ENCODE peak calls at places on chromosomes 2 and 18, in four cellular contexts. K, D, H and F are unnamed samples.
A peak's percentile ranks its signal among the peaks of the same experiment; 100 is the strongest.

GRCh38 chr2:232363784-232364615 is 14.6 kb upstream of the ALPP start:
- DNase-seq in K (peak; percentile 37), D (peak; percentile 49), H (no peak), F (no peak)

GRCh38 chr2:73091164-73091563 is 19.7 kb upstream of the SFXN5 start:
- DNase-seq in K (peak; percentile 45), D (no peak), H (no peak), F (no peak)

GRCh38 chr18:76435321-76435989 is 59.6 kb downstream of the ZNF516 start:
- DNase-seq in K (no peak), D (no peak), H (no peak), F (no peak)

GRCh38 chr2:46120792-46121565 is 176.2 kb upstream of the EPAS1 start:
- DNase-seq in K (no peak), D (no peak), H (no peak), F (no peak)

GRCh38 chr2:69717902-69718301 is 24.0 kb upstream of the ANXA4 start:
- DNase-seq in K (peak; percentile 60), D (peak; percentile 87), H (no peak), F (no peak)

GRCh38 chr2:43051316-43051715 is 175.1 kb downstream of the ZFP36L2 start:
- DNase-seq in K (peak; percentile 83), D (peak; percentile 61), H (no peak), F (no peak)

GRCh38 chr2:72220170-72220569 is 72.5 kb upstream of the CYP26B1 start:
- DNase-seq in K (no peak), D (peak; percentile 30), H (no peak), F (peak; percentile 80)

GRCh38 chr2:233026211-233026813 is 6.2 kb upstream of the NEU2 start:
- DNase-seq in K (peak; percentile 84), D (peak; percentile 43), H (no peak), F (no peak)

GRCh38 chr2:10079192-10079930 is 850 bp downstream of the CYS1 start:
- DNase-seq in K (peak; percentile 84), D (peak; percentile 84), H (peak; percentile 54), F (peak; percentile 74)

GRCh38 chr2:122856696-122857095 is 1101.2 kb downstream of the TSN start:
- DNase-seq in K (no peak), D (no peak), H (no peak), F (no peak)

GRCh38 chr18:8615397-8616025 is 6.3 kb downstream of the RAB12 start:
- DNase-seq in K (peak; percentile 96), D (peak; percentile 89), H (no peak), F (no peak)

GRCh38 chr2:211157856-211158463 is 601.6 kb downstream of the CPS1 start:
- DNase-seq in K (peak; percentile 82), D (peak; percentile 82), H (peak; percentile 69), F (peak; percentile 88)

GRCh38 chr2:122167561-122167960 is 412.1 kb downstream of the TSN start:
- DNase-seq in K (no peak), D (no peak), H (no peak), F (no peak)

GRCh38 chr2:117785740-117786139 is 28.8 kb upstream of the DDX18 start:
- DNase-seq in K (peak; percentile 53), D (peak; percentile 70), H (no peak), F (no peak)

GRCh38 chr2:241545113-241545512 is 13.4 kb upstream of the BOK start:
- DNase-seq in K (peak; percentile 39), D (peak; percentile 76), H (no peak), F (no peak)

GRCh38 chr2:119157850-119158511 is 570 bp downstream of the C1QL2 start:
- DNase-seq in K (no peak), D (no peak), H (no peak), F (peak; percentile 58)

GRCh38 chr2:4938246-4938645 is 753.9 kb upstream of the SOX11 start:
- DNase-seq in K (no peak), D (no peak), H (no peak), F (no peak)

GRCh38 chr2:193518061-193518817 is 1323.5 kb upstream of the TMEFF2 start:
- DNase-seq in K (peak; percentile 62), D (peak; percentile 54), H (no peak), F (no peak)

GRCh38 chr2:219446101-219446504 is 11.5 kb downstream of the SPEG start:
- DNase-seq in K (peak; percentile 69), D (peak; percentile 54), H (no peak), F (no peak)

GRCh38 chr18:79506191-79507075 is 110.7 kb downstream of the NFATC1 start:
- DNase-seq in K (peak; percentile 68), D (peak; percentile 71), H (peak; percentile 69), F (no peak)

GRCh38 chr2:238061310-238062202 is 755 bp downstream of the SCLY start:
- DNase-seq in K (peak; percentile 45), D (peak; percentile 47), H (peak; percentile 19), F (peak; percentile 70)

GRCh38 chr2:238060096-238060541 is 682 bp upstream of the SCLY start:
- DNase-seq in K (peak; percentile 30), D (no peak), H (no peak), F (no peak)

GRCh38 chr2:238063414-238064189 is 2.8 kb downstream of the SCLY start:
- DNase-seq in K (no peak), D (no peak), H (no peak), F (no peak)

GRCh38 chr2:238059505-238059904 is 1.3 kb upstream of the SCLY start:
- DNase-seq in K (peak; percentile 18), D (no peak), H (no peak), F (no peak)

GRCh38 chr2:238060542-238061309 is at the start of gene SCLY:
- DNase-seq in K (peak; percentile 95), D (peak; percentile 98), H (peak; percentile 98), F (peak; percentile 92)
- TF ChIP-seq CTCF in K (no peak), D (no peak), H (no peak), F (no peak)

GRCh38 chr2:174353004-174353403 is 18.2 kb downstream of the SP9 start:
- DNase-seq in K (no peak), D (no peak), H (no peak), F (no peak)

GRCh38 chr2:174350593-174351181 is 15.9 kb downstream of the SP9 start:
- DNase-seq in K (no peak), D (no peak), H (no peak), F (no peak)

GRCh38 chr2:174344716-174345472 is 10.1 kb downstream of the SP9 start:
- DNase-seq in K (peak; percentile 47), D (peak; percentile 53), H (no peak), F (peak; percentile 58)

DNA sequence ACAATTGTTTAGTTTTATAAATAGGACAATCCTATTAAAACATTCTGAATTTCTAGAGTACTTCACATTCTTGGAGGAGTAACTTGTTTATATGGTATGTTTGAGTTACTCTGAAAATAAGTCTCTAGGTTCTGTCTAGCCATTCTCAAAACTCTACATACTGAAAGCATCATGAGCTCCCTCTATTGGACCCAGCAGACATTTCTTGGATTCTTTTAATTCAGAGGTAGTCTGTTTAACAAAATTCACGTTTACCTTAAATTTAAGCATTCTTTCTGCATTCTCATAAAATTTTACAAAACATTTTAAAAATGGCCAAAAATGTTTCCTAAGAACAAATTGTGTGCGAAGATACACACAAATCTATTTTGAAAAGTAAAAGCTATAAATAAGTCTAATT is 15.3 kb downstream of the SP9 start:
- DNase-seq in K (no peak), D (peak; percentile 51), H (no peak), F (no peak)
- TF ChIP-seq CTCF in K (peak; percentile 47), D (peak; percentile 59), H (peak; percentile 27), F (no peak)

GRCh38 chr2:237746302-237747080 is 52.1 kb upstream of the RBM44 start:
- DNase-seq in K (no peak), D (no peak), H (no peak), F (no peak)
- TF ChIP-seq CTCF in K (no peak), D (no peak), H (no peak), F (no peak)

GRCh38 chr2:99554238-99554637 is 64.4 kb upstream of the REV1 start:
- DNase-seq in K (no peak), D (no peak), H (no peak), F (peak; percentile 43)
- TF ChIP-seq CTCF in K (no peak), D (no peak), H (no peak), F (peak; percentile 73)

GRCh38 chr18:49725809-49726514 is 87.4 kb downstream of the ACAA2 start:
- DNase-seq in K (peak; percentile 99), D (peak; percentile 99), H (peak; percentile 67), F (peak; percentile 72)
- TF ChIP-seq CTCF in K (peak; percentile 55), D (peak; percentile 50), H (no peak), F (no peak)

DNA sequence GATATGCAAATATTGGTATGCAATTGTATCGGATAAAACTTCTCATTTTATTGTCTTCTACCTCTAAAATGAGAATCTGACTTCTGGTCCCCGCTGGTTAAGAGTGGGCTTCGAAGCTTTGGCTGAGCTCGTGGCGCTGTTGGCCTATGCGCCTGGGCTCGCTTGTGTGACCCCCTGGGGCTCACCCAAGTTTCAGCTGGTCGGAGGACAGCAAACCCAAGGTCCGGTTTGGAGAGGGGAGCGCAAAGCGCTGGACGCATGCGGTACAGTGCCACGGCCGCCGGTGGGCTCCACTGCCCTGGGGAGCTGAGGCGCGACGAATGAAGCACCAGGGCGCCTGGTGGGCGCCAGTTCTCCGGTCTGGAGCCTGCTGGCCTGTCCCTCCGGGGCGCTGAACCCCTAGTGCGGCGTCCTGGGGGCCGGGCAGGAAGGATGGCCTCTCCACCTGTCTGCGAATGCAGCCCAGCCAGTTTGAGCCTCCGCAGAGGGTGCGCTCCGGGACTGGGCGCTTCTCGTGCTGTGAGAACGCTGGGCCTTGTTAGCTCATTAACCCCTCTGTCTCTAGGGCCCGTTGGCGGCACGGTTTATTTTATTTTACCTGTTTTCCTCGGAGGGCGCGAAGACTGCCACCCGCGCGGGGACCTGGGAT is 10.3 kb downstream of the MEIS1 start:
- DNase-seq in K (peak; percentile 66), D (peak; percentile 46), H (no peak), F (peak; percentile 70)
- TF ChIP-seq CTCF in K (peak; percentile 36), D (peak; percentile 39), H (peak; percentile 48), F (peak; percentile 21)

GRCh38 chr2:65464604-65465003 is 32.2 kb upstream of the SPRED2 start:
- DNase-seq in K (peak; percentile 31), D (no peak), H (peak; percentile 19), F (no peak)
- TF ChIP-seq CTCF in K (no peak), D (no peak), H (no peak), F (no peak)

GRCh38 chr18:52670903-52671302 is 330.9 kb downstream of the DCC start:
- DNase-seq in K (peak; percentile 0), D (peak; percentile 39), H (no peak), F (no peak)
- TF ChIP-seq CTCF in K (no peak), D (peak; percentile 21), H (peak; percentile 15), F (no peak)

GRCh38 chr2:230819433-230819832 is 45.3 kb upstream of the ITM2C start:
- DNase-seq in K (no peak), D (no peak), H (no peak), F (no peak)

GRCh38 chr2:230811508-230811907 is 53.2 kb upstream of the ITM2C start:
- DNase-seq in K (peak; percentile 35), D (peak; percentile 61), H (no peak), F (no peak)

GRCh38 chr2:230812041-230812440 is 52.7 kb upstream of the ITM2C start:
- DNase-seq in K (no peak), D (no peak), H (no peak), F (no peak)

GRCh38 chr2:230816735-230817134 is 48.0 kb upstream of the ITM2C start:
- DNase-seq in K (no peak), D (no peak), H (peak; percentile 35), F (no peak)

GRCh38 chr2:230814616-230815015 is 50.1 kb upstream of the ITM2C start:
- DNase-seq in K (peak; percentile 26), D (peak; percentile 71), H (no peak), F (no peak)
- TF ChIP-seq CTCF in K (peak; percentile 50), D (peak; percentile 68), H (peak; percentile 29), F (no peak)